ENCODE peak calls at places on chromosomes 4 and X, in eight cellular contexts. H is activated CD8-positive, alpha-beta memory T cell treated with anti-CD3 and anti-CD28 coated beads, Interleukin-2, amount 50 U/mL, for 48 hours; X is activated T-cell treated with anti-CD3 and anti-CD28 coated beads for 24 hours; U is stimulated activated CD4-positive, alpha-beta T cell treated with anti-CD3 and anti-CD28 coated beads, Interleukin-1b, Interleukin-23, amount 100 ng/mL, for 48 hours; T is GM19239; A is HTR-8/SVneo; W is amniotic epithelial cell; V is AG20443. K is an unnamed sample.

GRCh38 chr4:110104661-110105060 is 93.8 kb downstream of the ELOVL6 start:
- DNase-seq in T (no peak), H (no peak), X (no peak), V (no peak), U (no peak), W (no peak), A (no peak), K (no peak)

GRCh38 chr4:108035691-108036090 is 46.0 kb downstream of the HADH start:
- DNase-seq in W (no peak), X (no peak), H (no peak), V (no peak), U (no peak), A (no peak), T (no peak), K (peak; percentile 44)

GRCh38 chr4:26001816-26002215 is 87.8 kb downstream of the SMIM20 start:
- DNase-seq in W (no peak), X (no peak), V (no peak), A (no peak), T (no peak), H (no peak), U (no peak), K (no peak)

GRCh38 chrX:118872102-118872566 is 48.5 kb downstream of the ZCCHC12 start:
- DNase-seq in T (no peak), W (no peak), H (no peak), V (peak; percentile 20), A (no peak), U (no peak), X (no peak), K (no peak)

GRCh38 chr4:1026115-1026514 is 14.7 kb downstream of the FGFRL1 start:
- DNase-seq in W (no peak), H (peak; percentile 72), U (peak; percentile 42), T (peak; percentile 96), V (peak; percentile 48), X (peak; percentile 16), A (no peak), K (peak; percentile 50)

GRCh38 chr4:165873298-165874071 is 448 bp downstream of the TLL1 start:
- DNase-seq in V (peak; percentile 71), T (no peak), H (no peak), A (peak; percentile 29), W (no peak), X (no peak), U (no peak), K (peak; percentile 7)

GRCh38 chr4:20506827-20507226 is 193.4 kb upstream of the PACRGL start:
- DNase-seq in A (no peak), W (peak; percentile 93), T (no peak), V (peak; percentile 25), H (no peak), U (no peak), X (no peak), K (no peak)

GRCh38 chrX:43108828-43109227 is 330.9 kb upstream of the PPP1R2C start:
- DNase-seq in H (no peak), T (no peak), X (no peak), U (no peak), A (no peak), W (no peak), V (no peak), K (no peak)

GRCh38 chr4:53899544-53900274 is 164.7 kb downstream of the CHIC2 start:
- DNase-seq in U (no peak), X (no peak), H (no peak), W (peak; percentile 55), T (no peak), V (peak; percentile 76), A (no peak), K (no peak)

GRCh38 chr4:5941601-5942000 is 48.7 kb upstream of the CRMP1 start:
- DNase-seq in H (no peak), T (no peak), X (no peak), A (no peak), U (no peak), W (no peak), V (no peak), K (no peak)

GRCh38 chr4:7763788-7764187 is 175.9 kb downstream of the AFAP1 start:
- DNase-seq in X (no peak), T (no peak), H (no peak), V (no peak), U (no peak), W (peak; percentile 68), A (peak; percentile 33), K (no peak)

GRCh38 chr4:108272566-108272965 is 103.8 kb upstream of the LEF1 start:
- DNase-seq in T (no peak), W (peak; percentile 96), X (no peak), U (no peak), H (no peak), A (no peak), V (no peak), K (no peak)

GRCh38 chr4:68132342-68132741 is 2.7 kb upstream of the TMPRSS11F start:
- DNase-seq in W (no peak), U (no peak), T (no peak), V (no peak), X (no peak), H (no peak), A (no peak), K (no peak)

GRCh38 chr4:101774807-101775206 is 15.7 kb upstream of the BANK1 start:
- DNase-seq in V (peak; percentile 23), W (peak; percentile 75), H (no peak), T (no peak), U (no peak), X (no peak), A (no peak), K (no peak)